ENCODE peak calls at places on chromosomes 3 and 15, in four cellular contexts. G is GM10248, W is glutamatergic neuron, U is neural progenitor cell. Y is an unnamed sample.

GRCh38 chr3:23811117-23811487 is 5.3 kb downstream of the UBE2E1 start:
- DNase-seq in G (no peak), W (no peak), U (peak), Y (no peak)

GRCh38 chr15:41926184-41927056 is 32.6 kb upstream of the SPTBN5 start:
- DNase-seq in G (no peak), W (no peak), U (no peak), Y (peak)

GRCh38 chr15:63029701-63030100 is 12.8 kb upstream of the TPM1 start:
- DNase-seq in W (no peak), G (no peak), U (no peak), Y (no peak)

GRCh38 chr15:58292761-58293175 is 139.0 kb upstream of the LIPC start:
- DNase-seq in G (no peak), W (no peak), U (no peak), Y (no peak)

GRCh38 chr15:35499723-35500122 is 46.2 kb downstream of the DPH6 start:
- DNase-seq in U (no peak), W (no peak), G (no peak), Y (no peak)

GRCh38 chr3:164458986-164459385 is 619.3 kb downstream of the SI start:
- DNase-seq in U (no peak), G (no peak), W (no peak), Y (no peak)

GRCh38 chr15:69532856-69533255 is 80.2 kb downstream of the RPLP1 start:
- DNase-seq in U (no peak), G (no peak), W (no peak), Y (no peak)

GRCh38 chr15:65666257-65666656 is 44.5 kb downstream of the SLC24A1 start:
- DNase-seq in G (no peak), W (no peak), U (no peak), Y (no peak)

GRCh38 chr15:52093539-52094502 is 18.8 kb downstream of the BCL2L10 start:
- DNase-seq in W (no peak), U (no peak), G (no peak), Y (no peak)

GRCh38 chr3:64345351-64345750 is 120.1 kb upstream of the PRICKLE2 start:
- DNase-seq in U (no peak), W (no peak), G (no peak), Y (no peak)

GRCh38 chr3:143784446-143784845 is 63.8 kb downstream of the SLC9A9 start:
- DNase-seq in U (no peak), G (no peak), W (no peak), Y (no peak)

GRCh38 chr3:23807161-23808015 is 1.6 kb downstream of the UBE2E1 start:
- DNase-seq in G (peak), U (no peak), W (no peak), Y (no peak)

GRCh38 chr3:120824613-120825012 is 82.1 kb downstream of the GTF2E1 start:
- DNase-seq in G (no peak), W (no peak), U (no peak), Y (no peak)

GRCh38 chr15:60407406-60407805 is 9.6 kb upstream of the ANXA2 start:
- DNase-seq in W (no peak), U (no peak), G (no peak), Y (no peak)

GRCh38 chr3:37255990-37256308 is 81.6 kb upstream of the LRRFIP2 start:
- DNase-seq in U (no peak), W (no peak), G (no peak), Y (no peak)

GRCh38 chr15:90294601-90295269 is 29.3 kb downstream of the NGRN start:
- DNase-seq in U (no peak), G (no peak), W (no peak), Y (no peak)

GRCh38 chr3:184808021-184808420 is 3.9 kb upstream of the VPS8 start:
- DNase-seq in U (peak), G (no peak), W (peak), Y (no peak)

GRCh38 chr3:40763812-40764211 is 239.1 kb downstream of the ZNF621 start:
- DNase-seq in W (no peak), G (no peak), U (no peak), Y (no peak)

GRCh38 chr3:40768536-40768935 is 243.8 kb downstream of the ZNF621 start:
- DNase-seq in W (no peak), G (no peak), U (no peak), Y (no peak)

GRCh38 chr3:40766396-40766795 is 241.6 kb downstream of the ZNF621 start:
- DNase-seq in W (no peak), G (no peak), U (no peak), Y (no peak)

GRCh38 chr3:40764722-40765121 is 240.0 kb downstream of the ZNF621 start:
- DNase-seq in G (no peak), W (no peak), U (no peak), Y (no peak)

DNA sequence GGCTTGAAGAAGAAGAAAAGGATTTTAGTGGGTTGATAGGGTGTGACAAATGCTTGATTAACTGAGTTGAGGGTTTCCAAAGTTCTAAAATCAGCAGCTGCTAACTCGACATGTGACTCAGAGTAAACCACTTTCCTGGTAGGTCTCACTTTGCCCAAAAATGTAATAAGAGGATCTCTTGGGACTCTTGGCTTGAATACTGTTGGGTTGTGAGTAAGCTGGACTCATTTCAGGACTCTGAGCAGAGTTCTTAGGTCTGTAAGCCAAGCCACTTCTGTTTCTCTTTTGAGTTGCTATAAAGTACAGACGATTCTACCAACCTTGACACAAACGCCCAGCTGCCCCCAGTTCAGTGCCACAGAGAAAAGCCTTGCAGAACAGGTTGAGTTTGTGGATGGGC is 241.1 kb downstream of the ZNF621 start:
- DNase-seq in W (no peak), G (no peak), U (no peak), Y (no peak)
- TF ChIP-seq CTCF in W (no peak), G (no peak), U (no peak), Y (no peak)

DNA sequence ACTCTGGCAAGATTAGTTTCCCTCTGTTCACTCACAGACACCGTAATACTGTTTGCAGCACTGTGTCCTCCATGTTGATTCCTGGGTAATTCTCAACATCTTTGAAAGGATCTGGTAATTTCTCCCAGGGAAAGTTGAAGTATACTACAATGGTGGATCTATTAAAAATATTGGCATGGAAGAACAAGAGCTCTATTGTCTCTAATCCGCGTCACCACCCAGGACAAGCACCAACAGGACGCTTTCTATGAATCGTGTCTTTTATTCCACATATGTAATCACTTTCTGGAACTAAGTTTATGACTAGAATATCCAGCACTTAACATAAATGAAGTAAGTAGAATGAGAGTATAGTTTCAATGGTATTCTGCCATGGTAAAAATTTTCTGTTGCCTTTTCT is 173.5 kb downstream of the RBMS3 start:
- DNase-seq in W (no peak), U (no peak), G (no peak), Y (no peak)
- TF ChIP-seq CTCF in W (no peak), U (no peak), G (no peak), Y (no peak)

GRCh38 chr3:114585687-114586086 is 291.9 kb downstream of the TIGIT start:
- DNase-seq in U (no peak), G (no peak), W (no peak), Y (no peak)

GRCh38 chr3:114582929-114583328 is 289.1 kb downstream of the TIGIT start:
- DNase-seq in G (peak), W (no peak), U (no peak), Y (no peak)

GRCh38 chr3:114586119-114586518 is 292.3 kb downstream of the TIGIT start:
- DNase-seq in G (no peak), W (no peak), U (no peak), Y (no peak)

GRCh38 chr3:114587973-114588372 is 294.1 kb downstream of the TIGIT start:
- DNase-seq in G (no peak), W (no peak), U (no peak), Y (no peak)

DNA sequence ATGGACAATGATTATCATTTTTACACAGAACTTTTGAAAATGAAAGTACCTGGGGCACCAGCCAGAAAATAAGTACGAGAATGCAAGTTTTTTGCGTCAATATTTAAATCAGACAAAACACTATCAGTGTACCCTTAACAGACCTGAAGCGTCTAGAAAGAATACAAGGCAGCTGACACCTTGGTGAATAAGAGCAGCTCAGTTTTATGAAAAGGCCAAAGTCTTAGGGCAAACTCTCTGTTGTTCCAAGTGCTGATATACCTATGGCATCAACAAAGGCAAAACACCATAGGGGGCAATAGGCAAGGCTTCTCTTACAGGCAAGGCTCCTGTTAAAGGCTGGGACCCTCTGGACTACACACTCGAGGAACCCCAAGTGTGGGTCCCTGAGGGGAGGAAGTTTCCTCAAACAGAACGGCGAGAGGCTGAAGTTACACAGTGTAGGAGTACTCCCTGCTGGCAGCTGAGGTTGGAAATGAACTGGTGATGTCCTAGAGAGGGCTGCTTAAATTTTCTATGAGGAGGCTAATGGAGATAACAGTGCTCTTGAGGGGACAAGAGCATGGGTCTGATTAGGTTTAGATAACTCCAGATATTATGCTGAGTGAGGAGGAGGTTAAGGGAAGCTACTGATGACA is 291.0 kb downstream of the TIGIT start:
- DNase-seq in G (no peak), U (no peak), W (no peak), Y (no peak)
- TF ChIP-seq CTCF in G (no peak), U (no peak), W (no peak), Y (no peak)

GRCh38 chr3:123876858-123877257 is 7.3 kb downstream of the MYLK start:
- DNase-seq in W (no peak), G (no peak), U (no peak), Y (no peak)
- TF ChIP-seq CTCF in W (no peak), G (no peak), U (peak), Y (no peak)

GRCh38 chr15:39625856-39626255 is 45.0 kb downstream of the THBS1 start:
- DNase-seq in U (no peak), W (no peak), G (no peak), Y (no peak)

GRCh38 chr15:39625451-39625850 is 44.6 kb downstream of the THBS1 start:
- DNase-seq in U (no peak), W (no peak), G (no peak), Y (no peak)

GRCh38 chr15:39622660-39623549 is 42.0 kb downstream of the THBS1 start:
- DNase-seq in U (no peak), G (no peak), W (no peak), Y (no peak)

GRCh38 chr15:39623550-39623931 is 42.7 kb downstream of the THBS1 start:
- DNase-seq in G (peak), W (no peak), U (no peak), Y (no peak)

DNA sequence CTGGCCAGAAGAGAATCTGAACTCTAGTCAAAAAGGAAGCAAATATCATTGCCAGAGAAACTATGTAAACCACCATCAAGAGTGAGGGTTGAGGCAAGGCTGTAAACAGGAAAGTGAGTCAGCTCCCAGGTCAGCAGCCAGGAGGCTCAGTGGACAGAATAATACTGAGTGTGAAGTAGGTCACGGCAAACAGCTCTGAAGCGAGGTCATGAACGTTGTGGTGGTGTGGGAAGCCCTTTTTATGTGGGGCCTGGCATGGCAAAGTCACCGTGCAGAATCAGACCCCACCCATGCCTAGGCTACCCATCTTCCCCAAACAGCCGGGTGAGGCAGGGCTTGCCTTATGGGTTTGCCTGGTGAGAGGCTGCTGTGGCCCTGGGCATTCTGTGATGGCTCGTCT is 43.9 kb downstream of the THBS1 start:
- DNase-seq in U (no peak), G (peak), W (no peak), Y (no peak)
- TF ChIP-seq CTCF in U (no peak), G (no peak), W (no peak), Y (no peak)

GRCh38 chr3:49900491-49901153 is 3.1 kb downstream of the MST1R start:
- DNase-seq in W (no peak), G (no peak), U (no peak), Y (no peak)

GRCh38 chr3:49902511-49903345 is 945 bp downstream of the MST1R start:
- DNase-seq in G (no peak), W (peak), U (no peak), Y (no peak)

GRCh38 chr3:49906004-49906860 is 2.6 kb upstream of the MST1R start:
- DNase-seq in U (peak), G (peak), W (peak), Y (peak)

GRCh38 chr3:49901351-49902339 is 2.0 kb downstream of the MST1R start:
- DNase-seq in W (no peak), U (no peak), G (no peak), Y (no peak)

GRCh38 chr3:49903451-49904424 is at the start of gene MST1R:
- DNase-seq in G (peak), W (peak), U (peak), Y (peak)
- TF ChIP-seq CTCF in G (no peak), W (no peak), U (no peak), Y (no peak)

GRCh38 chr3:140942221-140943104 is 827 bp downstream of the SLC25A36 start:
- DNase-seq in U (peak), W (peak), G (peak), Y (peak)
- TF ChIP-seq CTCF in U (no peak), W (no peak), G (no peak), Y (no peak)

GRCh38 chr3:149128856-149129255 is 582 bp upstream of the HPS3 start:
- DNase-seq in U (no peak), G (no peak), W (no peak), Y (no peak)

GRCh38 chr3:149134560-149134959 is 5.1 kb downstream of the HPS3 start:
- DNase-seq in W (no peak), G (no peak), U (no peak), Y (no peak)

GRCh38 chr3:149131594-149131993 is 2.2 kb downstream of the HPS3 start:
- DNase-seq in W (no peak), U (no peak), G (no peak), Y (no peak)

DNA sequence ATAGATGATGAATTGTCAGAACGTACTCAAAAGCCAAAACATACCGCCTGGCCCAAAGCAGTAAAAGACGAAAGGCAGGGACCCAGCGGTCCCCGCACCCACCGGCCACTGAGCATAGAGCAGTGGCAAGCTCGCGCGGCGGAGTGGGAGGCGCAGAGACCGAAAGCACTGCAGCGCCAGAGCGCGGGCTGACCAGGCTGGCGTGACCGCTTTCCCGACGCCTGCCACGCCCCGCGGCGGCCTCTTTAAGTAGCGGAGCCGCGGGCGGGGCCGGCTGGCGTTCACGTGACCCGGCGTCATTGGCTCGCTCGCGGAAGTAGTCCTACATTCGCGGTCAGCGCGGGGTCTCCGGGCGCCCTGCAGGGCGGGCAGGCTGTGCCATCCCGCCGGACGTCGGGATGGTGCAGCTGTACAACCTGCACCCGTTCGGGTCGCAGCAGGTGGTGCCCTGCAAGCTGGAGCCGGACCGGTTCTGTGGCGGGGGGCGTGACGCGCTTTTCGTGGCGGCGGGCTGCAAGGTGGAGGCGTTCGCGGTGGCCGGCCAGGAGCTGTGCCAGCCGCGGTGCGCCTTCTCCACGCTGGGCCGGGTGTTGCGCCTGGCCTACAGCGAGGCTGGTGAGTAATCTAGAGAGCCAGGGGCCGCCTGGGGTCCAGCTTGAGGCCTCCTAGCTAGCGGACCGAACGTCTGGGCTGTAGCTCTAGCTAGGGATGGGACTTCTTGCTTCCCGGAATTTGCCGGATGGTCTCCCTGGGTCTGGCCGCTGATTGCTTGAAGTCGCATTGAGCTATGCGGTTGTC is at the start of gene HPS3:
- DNase-seq in W (peak), G (peak), U (peak), Y (peak)
- TF ChIP-seq CTCF in W (no peak), G (no peak), U (no peak), Y (no peak)

GRCh38 chr3:87261925-87262324 is 14.5 kb downstream of the POU1F1 start:
- DNase-seq in U (no peak), W (no peak), G (no peak), Y (no peak)

GRCh38 chr3:87260270-87260669 is 16.1 kb downstream of the POU1F1 start:
- DNase-seq in W (peak), G (peak), U (peak), Y (peak)
- TF ChIP-seq CTCF in W (peak), G (peak), U (peak), Y (peak)

Y was measured in endothelial cell.